ENCODE peak calls at places on chromosomes 5 and 9, in ten cellular contexts. U, X, S, P, H, O, R, I, Z and A are unnamed samples.
A peak's percentile ranks its signal among the peaks of the same experiment; 100 is the strongest.

GRCh38 chr5:7742241-7742656 is 108.7 kb downstream of the CFAP90 start:
- DNase-seq in U (no peak), X (no peak), S (no peak), P (peak; percentile 67), H (no peak), O (no peak), R (no peak), I (no peak), Z (no peak), A (no peak)

GRCh38 chr5:80255425-80255751 is 460 bp downstream of the SERINC5 start:
- DNase-seq in U (no peak), X (peak; percentile 87), S (peak; percentile 69), P (peak; percentile 68), H (peak; percentile 89), O (no peak), R (peak; percentile 23), I (peak; percentile 36), Z (peak; percentile 67), A (no peak)

GRCh38 chr5:137398175-137398574 is 101.0 kb downstream of the SPOCK1 start:
- DNase-seq in U (no peak), X (no peak), S (no peak), P (no peak), H (no peak), O (no peak), R (no peak), I (no peak), Z (no peak), A (no peak)

GRCh38 chr9:134734270-134734669 is 92.7 kb downstream of the COL5A1 start:
- DNase-seq in U (no peak), X (peak; percentile 41), S (peak; percentile 46), P (peak; percentile 57), H (no peak), O (no peak), R (peak; percentile 68), I (no peak), Z (peak; percentile 56), A (no peak)

GRCh38 chr9:99057665-99058625 is 47.0 kb upstream of the TGFBR1 start:
- DNase-seq in U (peak; percentile 82), X (no peak), S (peak; percentile 49), P (peak; percentile 92), H (no peak), O (no peak), R (peak; percentile 52), I (peak; percentile 12), Z (no peak), A (peak; percentile 61)

GRCh38 chr5:82499845-82500244 is 221.7 kb upstream of the RPS23 start:
- DNase-seq in U (no peak), X (no peak), S (no peak), P (peak; percentile 20), H (no peak), O (no peak), R (no peak), I (no peak), Z (no peak), A (no peak)

GRCh38 chr5:59390074-59390659 is 503.4 kb downstream of the PDE4D start:
- DNase-seq in U (peak; percentile 6), X (no peak), S (no peak), P (peak; percentile 8), H (no peak), O (no peak), R (peak; percentile 58), I (peak; percentile 29), Z (no peak), A (no peak)

GRCh38 chr5:122999947-123000563 is 36.5 kb downstream of the PPIC start:
- DNase-seq in U (no peak), X (peak; percentile 62), S (peak; percentile 25), P (peak; percentile 30), H (peak; percentile 64), O (peak; percentile 80), R (peak; percentile 11), I (no peak), Z (no peak), A (no peak)

GRCh38 chr5:59069438-59070079 is 486.7 kb downstream of the RAB3C start:
- DNase-seq in U (no peak), X (no peak), S (no peak), P (peak; percentile 95), H (no peak), O (no peak), R (no peak), I (peak; percentile 22), Z (no peak), A (no peak)

GRCh38 chr5:103327451-103327850 is 68.9 kb downstream of the MACIR start:
- DNase-seq in U (no peak), X (no peak), S (no peak), P (no peak), H (no peak), O (no peak), R (no peak), I (no peak), Z (no peak), A (no peak)

GRCh38 chr5:134649163-134649916 is 755 bp downstream of the SEC24A start:
- DNase-seq in U (peak; percentile 11), X (no peak), S (no peak), P (no peak), H (no peak), O (no peak), R (no peak), I (no peak), Z (peak; percentile 37), A (no peak)

GRCh38 chr5:135243194-135244191 is 155.5 kb downstream of the MACROH2A1 start:
- DNase-seq in U (no peak), X (peak; percentile 70), S (peak; percentile 27), P (no peak), H (peak; percentile 54), O (peak; percentile 8), R (no peak), I (no peak), Z (peak; percentile 50), A (no peak)

GRCh38 chr5:71703941-71704340 is 15.1 kb upstream of the CARTPT start:
- DNase-seq in U (no peak), X (no peak), S (no peak), P (no peak), H (no peak), O (peak; percentile 38), R (no peak), I (no peak), Z (no peak), A (no peak)

GRCh38 chr9:136733611-136734010 is 9.1 kb downstream of the LCN10 start:
- DNase-seq in U (no peak), X (peak; percentile 50), S (no peak), P (no peak), H (no peak), O (no peak), R (no peak), I (no peak), Z (no peak), A (no peak)

GRCh38 chr5:78429332-78429849 is 69.0 kb downstream of the SCAMP1 start:
- DNase-seq in U (no peak), X (no peak), S (no peak), P (peak; percentile 8), H (no peak), O (no peak), R (no peak), I (no peak), Z (no peak), A (no peak)

DNA sequence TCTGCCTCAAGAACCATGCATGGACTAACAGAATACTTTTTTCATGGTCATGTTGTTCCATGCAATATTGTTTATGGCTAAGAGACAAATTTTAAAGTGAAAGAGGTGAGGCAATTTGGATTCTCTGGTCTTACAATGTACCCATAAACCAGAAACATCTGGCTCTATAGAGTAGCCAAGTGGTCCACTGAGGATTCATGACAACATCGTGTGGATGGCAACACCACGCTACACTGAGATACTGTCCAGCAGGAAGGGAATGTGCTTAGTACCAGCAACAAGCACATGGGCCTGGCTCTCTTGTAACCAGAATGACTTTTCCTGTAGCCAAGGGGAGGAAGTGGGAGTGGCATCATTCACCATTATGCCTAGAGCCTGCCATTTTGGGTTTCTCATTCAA is 218.2 kb downstream of the GADD45G start:
- DNase-seq in U (no peak), X (no peak), S (no peak), P (no peak), H (no peak), O (no peak), R (no peak), I (no peak), Z (no peak), A (no peak)
- H3K27ac ChIP-seq in U (no peak overlapping the region), X (no peak overlapping the region), S (no peak overlapping the region), P (no peak overlapping the region), H (no peak overlapping the region), O (no peak overlapping the region), R (no peak overlapping the region), I (no peak overlapping the region), Z (no peak overlapping the region), A (no peak overlapping the region)

GRCh38 chr5:174402224-174402812 is 322.1 kb upstream of the MSX2 start:
- DNase-seq in U (no peak), X (no peak), S (no peak), P (no peak), H (no peak), O (no peak), R (no peak), I (no peak), Z (no peak), A (no peak)
- H3K27ac ChIP-seq in U (no peak overlapping the region), X (no peak overlapping the region), S (no peak overlapping the region), P (no peak overlapping the region), H (no peak overlapping the region), O (no peak overlapping the region), R (no peak overlapping the region), I (no peak overlapping the region), Z (no peak overlapping the region), A (no peak overlapping the region)

DNA sequence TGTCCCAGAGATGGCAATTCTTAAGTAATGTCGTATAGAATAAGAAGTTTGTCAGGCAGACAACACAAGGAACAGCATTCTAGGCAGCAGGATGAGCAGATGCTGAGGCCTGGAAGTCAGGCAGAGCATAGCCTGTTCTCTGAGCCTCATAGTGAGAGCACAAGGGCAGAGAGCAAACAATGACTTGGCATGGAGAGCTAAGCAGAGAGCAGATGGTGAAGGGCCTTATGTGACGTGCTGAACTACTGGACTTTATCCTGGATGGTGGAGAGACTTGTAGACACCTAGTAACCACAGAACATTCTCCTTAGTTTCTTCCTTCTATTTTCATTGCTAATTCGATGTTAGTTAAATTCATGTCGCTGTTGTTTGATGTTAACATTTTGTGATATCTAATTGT is 60.1 kb downstream of the KCTD16 start:
- DNase-seq in U (no peak), X (no peak), S (no peak), P (no peak), H (no peak), O (no peak), R (no peak), I (no peak), Z (no peak), A (no peak)
- H3K27ac ChIP-seq in U (no peak overlapping the region), X (no peak overlapping the region), S (no peak overlapping the region), P (no peak overlapping the region), H (no peak overlapping the region), O (no peak overlapping the region), R (no peak overlapping the region), I (no peak overlapping the region), Z (no peak overlapping the region), A (no peak overlapping the region)

DNA sequence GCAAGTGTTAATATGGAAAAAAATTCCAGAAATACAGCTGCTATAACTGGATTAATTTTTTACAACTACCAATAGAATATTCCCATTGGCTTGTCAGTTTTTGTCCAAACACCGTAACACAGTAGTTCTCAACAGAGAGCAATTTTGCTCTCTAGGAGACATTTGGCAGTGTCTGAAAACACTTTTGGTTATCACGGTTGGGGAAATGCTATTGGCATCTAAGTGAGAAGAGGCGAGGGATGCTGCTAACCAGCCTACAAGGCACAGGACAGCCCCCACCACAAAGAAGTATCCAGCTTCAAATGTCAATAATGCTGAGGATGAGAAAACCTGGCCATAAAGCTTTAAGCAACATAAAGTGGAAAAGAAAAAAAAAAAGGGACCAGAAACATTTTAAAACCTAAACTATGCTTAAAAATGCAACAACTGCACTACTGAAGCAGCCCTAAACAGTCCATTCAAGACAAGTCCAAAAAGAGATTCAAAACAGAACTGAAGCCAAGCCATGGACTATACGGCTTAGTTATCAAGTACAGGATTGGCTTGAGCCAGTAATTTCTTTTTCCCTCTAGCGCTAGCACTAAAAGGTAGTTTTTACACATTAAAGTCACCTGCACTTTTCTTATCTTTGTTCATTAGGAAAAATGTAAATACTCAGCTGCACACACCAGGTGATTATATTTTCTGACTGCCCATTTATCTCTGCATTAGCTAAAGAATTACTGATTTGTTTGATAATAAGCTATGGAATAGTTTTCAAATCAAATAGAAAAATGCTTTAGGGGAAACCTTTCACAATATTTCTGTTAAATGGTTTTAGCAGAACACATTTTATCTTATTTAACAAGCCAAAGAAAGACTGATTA is 83.8 kb downstream of the NR3C1 start:
- DNase-seq in U (no peak), X (no peak), S (no peak), P (no peak), H (no peak), O (no peak), R (no peak), I (no peak), Z (no peak), A (no peak)
- H3K27ac ChIP-seq in U (no peak overlapping the region), X (no peak overlapping the region), S (no peak overlapping the region), P (no peak overlapping the region), H (no peak overlapping the region), O (no peak overlapping the region), R (no peak overlapping the region), I (no peak overlapping the region), Z (peak overlapping the region; percentile 28), A (no peak overlapping the region)